ENCODE peak calls at places on chromosome 22, in four cellular contexts. J is HepG2, B is K562, S is GM12878. I is an unnamed sample.

GRCh38 chr22:17810570-17811116 is 36.4 kb upstream of the BID start:
- DNase-seq in J (no peak), B (no peak), S (no peak), I (no peak)

GRCh38 chr22:25540912-25541660 is 23.4 kb upstream of the GRK3 start:
- DNase-seq in J (no peak), B (no peak), S (no peak), I (no peak)

GRCh38 chr22:36552300-36552699 is 23.3 kb upstream of the EIF3D start:
- DNase-seq in J (no peak), B (no peak), S (peak), I (no peak)

GRCh38 chr22:17569971-17570511 is 6.7 kb downstream of the SLC25A18 start:
- DNase-seq in J (no peak), B (no peak), S (no peak), I (no peak)

GRCh38 chr22:43643362-43643761 is 168.7 kb downstream of the EFCAB6 start:
- DNase-seq in J (no peak), B (no peak), S (no peak), I (no peak)

GRCh38 chr22:31951201-31952093 is 7.1 kb downstream of the YWHAH start:
- DNase-seq in J (no peak), B (no peak), S (no peak), I (no peak)

GRCh38 chr22:31947296-31947695 is 3.0 kb downstream of the YWHAH start:
- DNase-seq in J (peak), B (peak), S (no peak), I (no peak)

GRCh38 chr22:22767876-22768602 is 119.6 kb upstream of the IGLL5 start:
- DNase-seq in J (no peak), B (peak), S (no peak), I (peak)

GRCh38 chr22:41752011-41752975 is 48.2 kb upstream of the CCDC134 start:
- DNase-seq in J (peak), B (no peak), S (peak), I (no peak)

GRCh38 chr22:20155330-20156041 is 4.6 kb upstream of the CCDC188 start:
- DNase-seq in J (peak), B (no peak), S (no peak), I (no peak)

DNA sequence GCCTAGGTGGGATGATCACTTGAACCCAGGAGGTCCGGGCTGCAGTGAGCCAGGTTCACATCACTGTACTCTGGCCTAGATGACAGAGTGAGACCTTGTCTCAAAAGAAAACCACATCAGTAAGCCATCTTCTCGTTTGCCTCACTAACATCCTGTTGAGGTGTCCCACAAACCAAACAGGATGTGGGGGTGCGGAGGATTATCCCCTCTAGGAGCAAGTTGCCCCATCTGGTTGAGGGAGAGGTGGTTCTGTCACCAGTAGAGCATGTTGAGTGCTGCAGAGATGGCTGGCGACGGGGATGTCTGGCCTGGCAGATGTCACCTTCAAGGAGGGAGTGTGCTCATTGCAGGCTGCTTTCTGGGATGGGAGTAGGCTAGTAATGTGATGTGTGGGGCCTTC is 72.4 kb downstream of the ZNRF3 start:
- DNase-seq in J (no peak), B (no peak), S (peak), I (no peak)
- TF ChIP-seq BHLHE40 in J (no peak), B (no peak), S (peak), I (no peak)

GRCh38 chr22:39518124-39518786 is 2.1 kb upstream of the ATF4 start:
- DNase-seq in J (no peak), B (no peak), S (no peak), I (no peak)
- TF ChIP-seq FOXK2 in J (no peak), B (no peak), S (no peak), I (no peak)

GRCh38 chr22:46156031-46156430 is 5.7 kb downstream of the PPARA start:
- DNase-seq in J (no peak), B (no peak), S (no peak), I (no peak)

GRCh38 chr22:46159777-46160176 is 9.5 kb downstream of the PPARA start:
- DNase-seq in J (no peak), B (no peak), S (no peak), I (no peak)

GRCh38 chr22:46162771-46163170 is 12.4 kb downstream of the PPARA start:
- DNase-seq in J (no peak), B (no peak), S (no peak), I (no peak)

GRCh38 chr22:46162285-46162684 is 12.0 kb downstream of the PPARA start:
- DNase-seq in J (no peak), B (no peak), S (no peak), I (no peak)

DNA sequence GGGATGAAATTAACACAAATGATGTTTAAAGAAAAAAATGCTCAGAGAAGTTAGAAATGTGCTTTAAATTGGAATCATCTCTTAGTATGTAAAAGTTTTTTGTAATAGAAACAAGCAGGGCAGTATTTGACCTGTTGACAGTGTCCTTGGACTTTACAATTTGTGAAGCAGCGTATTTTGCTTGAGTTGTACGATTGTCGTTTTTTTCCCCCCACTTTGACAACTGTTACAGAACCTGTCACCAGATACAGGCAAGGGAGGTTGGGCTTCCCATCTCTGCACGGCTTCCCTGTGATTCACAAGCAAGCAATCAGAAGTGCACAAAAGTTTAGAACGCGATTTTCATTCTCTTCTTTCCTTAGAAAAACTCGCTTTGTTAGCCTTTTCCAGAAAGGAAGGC is 8.9 kb downstream of the PPARA start:
- DNase-seq in J (no peak), B (no peak), S (no peak), I (no peak)
- TF ChIP-seq BHLHE40 in J (no peak), B (no peak), S (no peak), I (no peak)

GRCh38 chr22:49247194-49247924 is 580.3 kb downstream of the BRD1 start:
- DNase-seq in J (no peak), B (peak), S (no peak), I (no peak)
- TF ChIP-seq FOXK2 in J (no peak), B (no peak), S (no peak), I (no peak)

GRCh38 chr22:37777122-37777687 is 30.5 kb upstream of the GCAT start:
- DNase-seq in J (peak), B (peak), S (peak), I (no peak)

GRCh38 chr22:37784829-37785495 is 22.8 kb upstream of the GCAT start:
- DNase-seq in J (peak), B (no peak), S (no peak), I (no peak)

GRCh38 chr22:37781434-37782059 is 26.2 kb upstream of the GCAT start:
- DNase-seq in J (peak), B (no peak), S (no peak), I (peak)

GRCh38 chr22:37778370-37779009 is 29.2 kb upstream of the GCAT start:
- DNase-seq in J (no peak), B (no peak), S (no peak), I (no peak)

DNA sequence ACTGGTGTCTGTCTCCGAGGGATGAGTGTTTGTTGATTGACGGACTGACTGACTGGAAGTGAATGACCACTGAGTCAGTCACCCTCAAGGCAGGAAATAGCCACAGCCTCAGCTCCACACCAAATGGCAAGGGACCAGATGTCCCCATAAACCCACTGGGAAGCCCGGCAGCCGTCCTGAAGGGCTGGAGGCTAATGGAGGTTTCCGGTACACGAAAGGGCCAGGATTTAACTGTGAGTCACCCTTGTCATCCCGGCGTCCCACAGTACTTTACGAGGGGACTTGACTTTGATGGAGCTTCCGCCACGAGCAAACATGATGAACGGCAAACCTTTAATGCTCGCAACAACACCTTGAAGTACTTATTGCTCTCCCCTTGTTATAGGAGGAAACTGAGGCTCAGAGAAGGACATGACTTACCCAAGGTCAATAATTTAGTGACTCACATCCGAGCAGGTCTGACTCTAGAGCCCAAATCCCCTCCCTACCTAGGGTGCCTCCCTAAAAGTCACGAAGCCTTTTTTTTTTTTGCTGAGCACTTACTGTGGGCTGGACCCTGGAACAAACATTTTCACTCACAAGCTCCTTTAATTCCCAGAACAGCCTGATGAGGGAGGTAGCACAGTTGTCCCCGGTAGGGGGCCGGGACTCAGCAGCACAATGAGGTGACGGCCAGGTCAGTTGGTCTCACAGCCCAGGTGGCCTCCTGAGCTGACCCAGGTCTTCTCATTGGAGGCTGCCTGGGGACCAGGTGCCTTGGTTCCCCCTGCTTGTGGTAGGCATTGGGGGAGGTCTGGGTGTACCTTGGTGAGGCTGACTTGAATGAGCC is 25.2 kb upstream of the GCAT start:
- DNase-seq in J (peak), B (peak), S (no peak), I (no peak)
- TF ChIP-seq BHLHE40 in J (no peak), B (no peak), S (no peak), I (no peak)

GRCh38 chr22:49112176-49112575 is 715.5 kb downstream of the BRD1 start:
- DNase-seq in J (no peak), B (no peak), S (no peak), I (no peak)
- TF ChIP-seq FOXK2 in J (no peak), B (no peak), S (no peak), I (no peak)

DNA sequence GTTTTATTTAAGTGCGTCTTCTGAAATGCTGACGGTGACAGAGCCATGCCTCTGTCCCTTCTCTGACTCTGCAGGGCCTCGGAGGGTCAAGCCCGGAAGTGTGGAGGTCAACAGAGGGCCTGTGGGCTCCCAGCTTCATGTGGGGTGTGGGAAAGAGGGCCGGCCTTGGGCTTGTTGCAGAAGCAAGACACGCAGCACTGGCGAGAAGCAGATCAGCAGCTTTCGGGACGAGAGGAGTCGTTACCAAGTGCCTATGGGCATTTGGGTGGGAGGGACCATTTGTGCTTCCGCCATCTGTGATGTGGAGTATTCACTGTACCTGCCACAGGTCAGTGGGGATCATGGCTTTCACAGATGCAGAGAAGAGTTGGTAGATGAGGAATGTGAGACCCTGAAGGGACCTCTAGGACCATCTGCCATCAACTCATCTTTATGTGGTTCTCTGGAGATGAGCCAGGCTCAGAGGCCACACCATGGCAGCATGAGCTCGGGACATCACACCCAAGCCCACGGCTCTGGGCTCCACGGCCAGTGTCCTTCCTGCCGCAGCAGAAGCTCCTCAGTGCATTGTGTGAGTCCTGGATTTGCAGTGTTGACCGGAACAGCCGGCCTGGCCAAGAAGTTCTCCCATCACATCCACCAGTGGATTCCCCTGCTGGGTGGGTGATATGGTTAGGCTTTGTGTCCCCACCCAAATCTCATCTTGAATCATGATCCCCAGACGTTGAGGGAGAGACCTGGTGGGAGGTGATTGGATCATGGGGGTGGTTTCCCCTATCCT is 590.7 kb downstream of the TBC1D22A start:
- DNase-seq in J (no peak), B (no peak), S (no peak), I (no peak)
- TF ChIP-seq BHLHE40 in J (no peak), B (no peak), S (no peak), I (no peak)

GRCh38 chr22:45127866-45128265 is 35.9 kb upstream of the NUP50 start:
- DNase-seq in J (no peak), B (no peak), S (no peak), I (no peak)

GRCh38 chr22:45125198-45125597 is 38.5 kb upstream of the NUP50 start:
- DNase-seq in J (no peak), B (no peak), S (no peak), I (no peak)

GRCh38 chr22:45131749-45132148 is 32.0 kb upstream of the NUP50 start:
- DNase-seq in J (no peak), B (no peak), S (no peak), I (no peak)

GRCh38 chr22:45134313-45134712 is 29.4 kb upstream of the NUP50 start:
- DNase-seq in J (no peak), B (no peak), S (no peak), I (no peak)

DNA sequence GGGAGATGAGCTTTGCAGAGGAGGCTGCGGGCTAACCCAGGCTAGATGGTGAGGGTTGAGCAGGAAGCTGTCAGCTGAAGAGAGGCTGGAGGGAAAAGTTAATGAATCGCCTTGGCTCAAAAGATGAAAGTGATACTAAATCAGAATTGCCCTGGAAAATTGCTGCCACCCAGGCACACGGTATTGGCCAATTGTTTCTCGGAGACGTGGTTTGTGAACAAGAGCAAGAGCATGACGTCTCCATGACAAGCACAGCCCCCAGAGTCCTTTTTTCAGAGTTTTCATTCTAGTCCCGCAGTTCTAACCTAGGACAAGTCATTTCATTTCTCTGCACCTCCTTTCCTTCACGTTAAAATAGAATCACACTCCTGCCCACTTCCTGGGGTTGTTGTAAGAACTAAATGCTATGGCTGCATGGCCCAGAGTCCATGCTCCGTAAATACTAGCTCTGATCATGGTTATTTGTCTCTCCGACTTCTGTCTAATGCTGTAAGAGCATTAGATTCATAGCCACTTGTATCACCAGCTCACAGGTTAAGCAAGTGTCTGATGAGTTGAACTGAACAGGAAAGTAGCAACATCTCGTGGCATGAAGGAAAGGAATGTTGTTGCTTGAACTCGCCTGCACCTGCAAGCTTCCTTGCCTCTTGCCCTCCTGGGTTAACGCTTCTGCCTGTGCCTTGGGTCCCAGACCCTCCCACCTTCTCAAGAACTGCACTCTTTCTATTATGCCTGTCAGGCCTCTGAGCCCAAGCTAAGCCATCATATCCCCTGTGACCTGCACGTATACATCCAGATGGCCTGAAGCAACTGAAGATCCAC is 33.8 kb upstream of the NUP50 start:
- DNase-seq in J (no peak), B (no peak), S (no peak), I (no peak)
- TF ChIP-seq FOXK2 in J (no peak), B (no peak), S (no peak), I (no peak)

GRCh38 chr22:50531546-50532352 is 1.9 kb upstream of the TYMP start:
- DNase-seq in J (no peak), B (no peak), S (no peak), I (no peak)
- TF ChIP-seq BHLHE40 in J (no peak), B (no peak), S (peak), I (no peak)

DNA sequence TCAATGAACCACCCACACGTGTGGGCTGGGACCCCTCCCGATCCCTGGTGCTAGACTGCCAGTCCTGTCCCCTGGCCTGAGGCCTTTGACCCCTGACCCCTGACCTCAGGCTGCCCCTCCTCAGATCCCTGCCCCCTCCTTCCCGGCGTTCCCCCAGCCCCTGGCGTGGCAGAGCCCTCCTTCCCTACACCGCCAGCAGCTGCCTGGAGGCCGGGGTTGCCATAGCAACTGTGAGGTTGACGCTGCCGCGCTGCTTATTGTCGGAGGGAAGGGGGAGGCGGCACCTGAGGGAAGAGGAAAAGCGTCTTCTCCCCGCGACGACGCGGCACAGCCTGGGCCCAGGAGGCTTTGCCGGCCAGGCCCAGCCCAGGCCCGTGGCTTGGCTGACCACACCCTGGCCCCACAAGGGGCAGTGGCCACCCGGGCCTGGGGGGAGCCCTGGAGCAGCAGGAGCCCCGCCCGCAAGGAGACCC is 32.6 kb downstream of the SHANK3 start:
- DNase-seq in J (no peak), B (peak), S (no peak), I (no peak)
- TF ChIP-seq FOXK2 in J (no peak), B (no peak), S (no peak), I (no peak)

I was measured in HEK293T.